ENCODE peak calls at places on chromosomes 4 and X, in six cellular contexts. T is NCI-H2081, H is MG63, J is NCI-H1436, B is fibroblast of the aortic adventitia, O is SHP77. P is an unnamed sample.

GRCh38 chr4:139806929-139807328 is 141.3 kb downstream of the MGST2 start:
- DNase-seq in T (no peak), H (no peak), J (no peak), B (no peak), O (no peak), P (no peak)

GRCh38 chrX:40158036-40158706 is 60.4 kb upstream of the BCOR start:
- DNase-seq in T (peak; percentile 53), H (peak; percentile 26), J (no peak), B (no peak), O (peak; percentile 30), P (peak; percentile 28)

GRCh38 chr4:42237451-42237850 is 85.0 kb upstream of the BEND4 start:
- DNase-seq in T (no peak), H (no peak), J (no peak), B (no peak), O (no peak), P (no peak)

GRCh38 chr4:110294165-110294564 is 95.8 kb upstream of the ELOVL6 start:
- DNase-seq in T (no peak), H (no peak), J (no peak), B (peak; percentile 46), O (no peak), P (no peak)

GRCh38 chrX:150913511-150913910 is 15.0 kb upstream of the CD99L2 start:
- DNase-seq in T (no peak), H (no peak), J (no peak), B (peak; percentile 51), O (no peak), P (no peak)

GRCh38 chrX:1564750-1565683 is 26.4 kb upstream of the AKAP17A start:
- DNase-seq in T (no peak), H (no peak), J (no peak), B (no peak), O (no peak), P (no peak)

GRCh38 chr4:168907119-168907698 is 102.8 kb downstream of the CBR4 start:
- DNase-seq in T (no peak), H (no peak), J (no peak), B (peak; percentile 11), O (no peak), P (no peak)

GRCh38 chrX:47499291-47499690 is 16.3 kb upstream of the ZNF41 start:
- DNase-seq in T (no peak), H (no peak), J (no peak), B (no peak), O (no peak), P (no peak)

GRCh38 chr4:78558421-78558820 is 6.9 kb downstream of the ANXA3 start:
- DNase-seq in T (no peak), H (no peak), J (no peak), B (peak; percentile 79), O (no peak), P (no peak)

GRCh38 chr4:140116442-140117104 is 37.4 kb downstream of the MAML3 start:
- DNase-seq in T (no peak), H (no peak), J (no peak), B (no peak), O (no peak), P (no peak)

GRCh38 chr4:183675625-183676024 is 16.5 kb downstream of the TRAPPC11 start:
- DNase-seq in T (no peak), H (no peak), J (no peak), B (peak; percentile 84), O (no peak), P (no peak)

GRCh38 chrX:24259544-24260240 is 54.2 kb downstream of the SUPT20HL2 start:
- DNase-seq in T (peak; percentile 31), H (peak; percentile 17), J (peak; percentile 23), B (peak; percentile 88), O (peak; percentile 21), P (peak; percentile 55)

GRCh38 chrX:633043-633654 is 2.6 kb downstream of the SHOX start:
- DNase-seq in T (no peak), H (no peak), J (no peak), B (no peak), O (no peak), P (no peak)

GRCh38 chr4:123709336-123709735 is 312.7 kb downstream of the SPRY1 start:
- DNase-seq in T (no peak), H (no peak), J (no peak), B (no peak), O (no peak), P (no peak)

GRCh38 chr4:107037188-107037587 is 1.1 kb upstream of the DKK2 start:
- DNase-seq in T (peak; percentile 8), H (peak; percentile 43), J (no peak), B (peak; percentile 33), O (no peak), P (no peak)

GRCh38 chr4:184193556-184194525 is 23.8 kb downstream of the ENPP6 start:
- DNase-seq in T (no peak), H (no peak), J (no peak), B (no peak), O (no peak), P (no peak)

GRCh38 chr4:140755811-140756291 is 334 bp downstream of the TBC1D9 start:
- DNase-seq in T (peak; percentile 51), H (peak; percentile 38), J (peak; percentile 35), B (peak; percentile 37), O (no peak), P (no peak)

GRCh38 chrX:110407910-110408545 is 49.4 kb downstream of the RTL9 start:
- DNase-seq in T (peak; percentile 77), H (no peak), J (peak; percentile 69), B (peak; percentile 80), O (peak; percentile 4), P (peak; percentile 81)

GRCh38 chr4:185343726-185344581 is 51.8 kb downstream of the LRP2BP start:
- DNase-seq in T (no peak), H (peak; percentile 10), J (no peak), B (peak; percentile 78), O (no peak), P (no peak)

GRCh38 chrX:63686878-63687714 is 97.9 kb downstream of the ARHGEF9 start:
- DNase-seq in T (peak; percentile 41), H (peak; percentile 1), J (peak; percentile 6), B (peak; percentile 67), O (no peak), P (peak; percentile 2)

GRCh38 chrX:134803551-134804183 is 145.4 kb upstream of the PLAC1 start:
- DNase-seq in T (no peak), H (no peak), J (no peak), B (no peak), O (no peak), P (peak; percentile 91)

GRCh38 chrX:30627818-30628652 is 25.2 kb upstream of the GK start:
- DNase-seq in T (no peak), H (no peak), J (no peak), B (no peak), O (no peak), P (no peak)

GRCh38 chr4:6523251-6523650 is 50.8 kb upstream of the PPP2R2C start:
- DNase-seq in T (no peak), H (no peak), J (no peak), B (no peak), O (no peak), P (no peak)

GRCh38 chr4:68724426-68724825 is 54.0 kb upstream of the UGT2B15 start:
- DNase-seq in T (no peak), H (no peak), J (no peak), B (no peak), O (peak; percentile 35), P (no peak)

GRCh38 chrX:54495814-54496516 is at the start of gene FGD1:
- DNase-seq in T (peak; percentile 19), H (peak; percentile 67), J (peak; percentile 70), B (peak; percentile 52), O (peak; percentile 91), P (peak; percentile 62)

GRCh38 chrX:76248901-76249300 is 76.0 kb downstream of the PBDC1 start:
- DNase-seq in T (no peak), H (no peak), J (no peak), B (no peak), O (no peak), P (no peak)

GRCh38 chr4:5500165-5500564 is 208.2 kb downstream of the EVC2 start:
- DNase-seq in T (no peak), H (no peak), J (no peak), B (no peak), O (no peak), P (no peak)

GRCh38 chr4:32342054-32342453 is 1621.9 kb downstream of the PCDH7 start:
- DNase-seq in T (no peak), H (no peak), J (no peak), B (no peak), O (no peak), P (no peak)

GRCh38 chrX:132508834-132509233 is 20.0 kb upstream of the MBNL3 start:
- DNase-seq in T (no peak), H (no peak), J (no peak), B (no peak), O (no peak), P (no peak)

GRCh38 chr4:181685911-181686310 is 557.3 kb upstream of the TENM3 start:
- DNase-seq in T (no peak), H (peak; percentile 51), J (no peak), B (peak; percentile 83), O (no peak), P (no peak)

GRCh38 chrX:74133156-74133796 is 170.7 kb upstream of the ZCCHC13 start:
- DNase-seq in T (peak; percentile 75), H (no peak), J (peak; percentile 56), B (peak; percentile 88), O (peak; percentile 26), P (peak; percentile 62)

GRCh38 chrX:65034641-65035450 is 58.6 kb upstream of the ZC4H2 start:
- DNase-seq in T (no peak), H (peak; percentile 9), J (peak; percentile 45), B (peak; percentile 60), O (peak; percentile 72), P (peak; percentile 81)